ENCODE peak calls at places on chromosomes 1 and 21, in four cellular contexts. N is GM12878, H is IMR-90, F is K562. B is an unnamed sample.

GRCh38 chr1:25927541-25928265 is 21.5 kb upstream of the STMN1 start:
- DNase-seq in N (no peak), H (no peak), F (no peak), B (peak; percentile 14)

GRCh38 chr1:59128784-59129227 is 168.1 kb upstream of the FGGY start:
- DNase-seq in N (no peak), F (no peak), H (peak; percentile 44), B (peak; percentile 77)

GRCh38 chr21:46636181-46636512 is 673 bp downstream of the PRMT2 start:
- DNase-seq in H (no peak), F (no peak), N (no peak), B (no peak)

GRCh38 chr1:207825719-207826556 is 74.1 kb downstream of the CD46 start:
- DNase-seq in H (peak; percentile 63), N (peak; percentile 98), F (peak; percentile 55), B (peak; percentile 81)

GRCh38 chr1:116569776-116570357 is 959 bp downstream of the CD58 start:
- DNase-seq in F (peak; percentile 83), N (no peak), H (no peak), B (no peak)

GRCh38 chr1:208298593-208299233 is 54.5 kb upstream of the PLXNA2 start:
- DNase-seq in F (no peak), N (no peak), H (no peak), B (no peak)

GRCh38 chr1:204507317-204508105 is 8.7 kb upstream of the MDM4 start:
- DNase-seq in F (peak; percentile 40), N (no peak), H (peak; percentile 22), B (peak; percentile 36)

GRCh38 chr1:1273535-1274298 is at the start of gene UBE2J2:
- DNase-seq in F (peak; percentile 99), H (peak; percentile 90), N (peak; percentile 26), B (peak; percentile 84)

GRCh38 chr1:244053831-244054230 is 2.7 kb downstream of the ZBTB18 start:
- DNase-seq in N (no peak), F (no peak), H (no peak), B (no peak)

GRCh38 chr1:234899041-234899787 is 229.4 kb downstream of the TOMM20 start:
- DNase-seq in N (no peak), F (peak; percentile 39), H (peak; percentile 72), B (peak; percentile 49)

GRCh38 chr1:10975567-10976326 is 36.7 kb upstream of the TARDBP start:
- DNase-seq in H (peak; percentile 64), N (no peak), F (no peak), B (no peak)

DNA sequence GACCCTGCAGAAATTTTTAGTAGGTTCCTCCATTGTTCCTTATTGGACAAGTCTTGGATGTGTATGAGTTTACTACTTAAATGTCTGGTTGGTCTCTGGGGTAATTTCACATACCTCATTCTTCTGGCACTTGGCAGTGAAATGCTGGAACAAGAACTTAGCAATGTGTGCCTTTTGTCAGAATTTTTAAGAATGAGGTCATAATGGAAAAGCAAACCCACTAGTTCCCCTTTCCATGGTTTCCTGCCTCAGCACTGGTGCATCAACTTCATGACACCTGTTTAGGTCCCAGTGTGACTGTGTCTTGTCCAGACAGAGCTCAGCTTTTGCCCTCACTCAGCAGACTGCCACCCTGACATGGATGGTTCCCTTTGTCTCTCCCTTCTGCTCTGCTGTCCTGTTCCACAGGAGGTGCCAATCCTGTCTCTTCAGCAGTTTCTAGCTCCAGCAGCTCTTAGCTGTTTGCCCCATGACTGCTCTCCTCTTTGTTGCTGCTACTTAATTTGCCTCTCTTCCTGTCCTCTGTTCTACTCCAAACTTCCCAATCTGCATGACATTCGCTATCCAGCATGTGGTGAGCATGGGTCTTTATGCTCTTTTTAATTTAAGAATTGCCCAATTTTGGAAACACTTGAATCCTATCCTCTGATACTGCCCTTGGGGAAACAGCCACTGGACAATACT is 135.6 kb downstream of the CYYR1 start:
- DNase-seq in H (no peak), N (no peak), F (no peak), B (no peak)
- TF ChIP-seq FOS in H (no peak), N (no peak), F (no peak), B (no peak)

GRCh38 chr1:16151985-16152384 is 3.9 kb downstream of the EPHA2 start:
- DNase-seq in H (no peak), N (no peak), F (no peak), B (peak; percentile 50)
- TF ChIP-seq FOS in H (no peak), N (no peak), F (no peak), B (no peak)

DNA sequence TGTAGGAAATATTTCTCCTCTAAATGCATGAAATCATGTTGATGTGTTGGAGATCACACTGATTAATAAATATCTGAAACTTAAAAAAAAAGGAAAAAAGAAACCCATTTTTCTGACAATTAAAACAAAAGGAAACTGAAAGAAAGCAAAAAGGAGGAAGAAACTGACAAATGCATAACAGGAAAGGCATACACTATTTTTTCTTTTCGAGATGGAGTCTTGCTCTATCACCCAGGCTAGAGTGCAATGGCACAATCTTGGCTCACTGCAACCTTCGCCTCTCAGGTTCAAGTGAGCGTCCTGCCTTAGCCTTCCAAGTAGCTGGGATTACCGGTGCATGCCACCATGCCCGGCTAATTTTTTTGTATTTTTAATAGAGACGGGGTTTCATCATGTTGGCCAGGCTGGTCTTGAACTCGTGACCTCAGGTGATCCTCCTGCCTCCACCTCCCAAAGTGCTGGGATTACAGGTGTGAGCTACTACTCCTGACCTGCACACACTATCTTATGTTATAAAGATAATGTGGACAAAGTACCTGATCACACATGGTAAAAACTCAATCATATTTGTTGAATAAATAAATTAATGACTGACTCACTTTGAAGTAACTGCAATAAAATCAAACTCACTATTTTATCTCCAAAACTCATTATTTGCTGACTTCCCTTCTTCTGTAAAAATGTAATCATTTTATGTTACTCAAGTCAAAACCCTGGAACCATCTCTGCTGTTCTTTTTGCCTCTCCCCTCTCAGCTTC is 149.7 kb upstream of the NR5A2 start:
- DNase-seq in F (no peak), H (no peak), N (no peak), B (no peak)
- TF ChIP-seq FOS in F (no peak), H (no peak), N (no peak), B (no peak)

DNA sequence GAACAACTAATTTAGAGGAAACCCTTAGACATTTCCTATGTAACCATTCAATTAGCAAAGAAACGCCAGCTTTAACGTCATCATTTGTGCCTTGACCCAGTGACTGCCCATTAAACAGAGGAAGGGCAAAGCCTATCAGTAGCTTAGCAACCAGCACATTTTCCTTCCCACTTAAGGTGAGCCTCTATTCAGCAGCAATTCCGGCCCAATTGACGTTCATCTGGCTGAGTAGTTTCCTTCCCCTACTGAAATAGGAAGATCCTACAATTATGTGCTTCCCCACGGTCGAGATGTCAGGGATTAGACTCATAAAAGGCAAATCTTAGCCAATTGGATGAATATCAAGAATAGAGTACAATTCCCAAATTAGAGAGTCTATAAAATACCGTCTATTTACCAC is 482.1 kb upstream of the ADAMTS5 start:
- DNase-seq in H (no peak), N (no peak), F (no peak), B (peak; percentile 95)
- TF ChIP-seq FOS in H (no peak), N (no peak), F (no peak), B (peak; percentile 63)

B was measured in endothelial cell of umbilical vein.